ENCODE peak calls at places on chromosomes 4 and X, in seven cellular contexts. U, N, I, G, O, F and D are unnamed samples. For H3K27me3 and H3K4me1, the result is how much of the 10 kb centered on the place peaks cover.

GRCh38 chrX:115067812-115068211 is 50.4 kb upstream of the IL13RA2 start:
- DNase-seq in U (no peak), N (no peak), I (no peak), G (no peak), O (no peak), F (peak), D (no peak)

GRCh38 chr4:54620773-54621172 is 37.0 kb upstream of the KIT start:
- DNase-seq in U (no peak), N (no peak), I (no peak), G (no peak), O (no peak), F (no peak), D (no peak)

GRCh38 chr4:127622621-127622922 is 10.2 kb upstream of the INTU start:
- DNase-seq in U (no peak), N (no peak), I (no peak), G (no peak), O (no peak), F (no peak), D (no peak)

GRCh38 chrX:24427747-24428019 is 37.4 kb upstream of the PDK3 start:
- DNase-seq in U (no peak), N (peak), I (no peak), G (no peak), O (no peak), F (no peak), D (no peak)

GRCh38 chrX:56385960-56386359 is 153.8 kb downstream of the KLF8 start:
- DNase-seq in U (no peak), N (no peak), I (no peak), G (no peak), O (no peak), F (no peak), D (no peak)

GRCh38 chrX:27890611-27891010 is 82.8 kb downstream of the MAGEB10 start:
- DNase-seq in U (no peak), N (no peak), I (no peak), G (no peak), O (no peak), F (peak), D (no peak)

GRCh38 chr4:127580891-127581290 is 51.9 kb upstream of the INTU start:
- DNase-seq in U (no peak), N (no peak), I (no peak), G (no peak), O (no peak), F (no peak), D (no peak)

GRCh38 chrX:63561425-63561824 is 210.3 kb upstream of the SPIN4 start:
- DNase-seq in U (no peak), N (no peak), I (no peak), G (no peak), O (no peak), F (no peak), D (no peak)

GRCh38 chrX:48726596-48726995 is 30.1 kb downstream of the SUV39H1 start:
- DNase-seq in U (no peak), N (no peak), I (no peak), G (no peak), O (no peak), F (no peak), D (no peak)

GRCh38 chr4:116357758-116358157 is 727.6 kb downstream of the TRAM1L1 start:
- DNase-seq in U (no peak), N (no peak), I (no peak), G (no peak), O (no peak), F (no peak), D (no peak)

GRCh38 chr4:81754169-81754568 is 282.5 kb upstream of the RASGEF1B start:
- DNase-seq in U (no peak), N (no peak), I (no peak), G (no peak), O (no peak), F (no peak), D (no peak)

GRCh38 chr4:1154523-1155182 is 17.7 kb downstream of the SPON2 start:
- DNase-seq in U (no peak), N (no peak), I (no peak), G (peak), O (no peak), F (peak), D (peak)

GRCh38 chr4:55445921-55446577 is 50.3 kb downstream of the TMEM165 start:
- DNase-seq in U (no peak), N (no peak), I (no peak), G (no peak), O (no peak), F (peak), D (no peak)

GRCh38 chr4:173538148-173538902 is 8.3 kb upstream of the HAND2 start:
- DNase-seq in U (no peak), N (no peak), I (peak), G (peak), O (no peak), F (no peak), D (peak)

GRCh38 chr4:173537628-173538147 is 7.7 kb upstream of the HAND2 start:
- DNase-seq in U (no peak), N (peak), I (no peak), G (no peak), O (no peak), F (no peak), D (no peak)

GRCh38 chr4:173535165-173535737 is 5.2 kb upstream of the HAND2 start:
- DNase-seq in U (no peak), N (no peak), I (no peak), G (no peak), O (no peak), F (no peak), D (no peak)

GRCh38 chr4:173535932-173536331 is 5.9 kb upstream of the HAND2 start:
- DNase-seq in U (no peak), N (no peak), I (no peak), G (no peak), O (no peak), F (no peak), D (no peak)

DNA sequence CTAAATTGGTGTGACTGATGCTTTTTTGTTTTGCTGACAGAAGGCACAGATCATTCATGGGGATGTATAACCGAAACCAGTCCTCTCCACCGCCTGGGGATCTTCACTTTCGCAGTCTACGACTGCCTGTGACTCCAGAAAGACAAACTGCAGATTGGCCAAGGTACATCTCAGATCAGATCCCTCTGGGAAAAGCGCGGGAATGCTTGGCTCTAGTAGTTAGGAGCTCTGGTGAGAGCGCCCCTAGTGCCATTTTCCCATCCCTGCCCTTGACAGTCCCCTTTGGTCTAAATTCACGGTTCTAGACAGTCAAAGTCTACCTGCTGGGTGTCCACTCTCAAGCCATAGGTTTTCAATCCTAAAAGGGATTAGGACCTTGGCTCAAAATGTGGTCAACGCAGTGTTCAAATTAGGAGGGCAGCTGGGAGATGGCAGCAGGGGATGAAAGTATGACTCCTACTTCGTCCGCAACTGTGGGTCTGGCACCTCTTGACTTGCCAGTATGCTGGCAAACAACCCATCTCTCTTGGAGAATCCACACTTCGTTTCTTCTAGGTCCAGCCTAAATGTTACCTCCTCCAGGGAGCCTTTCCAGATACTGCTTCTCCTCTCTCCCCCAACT is 6.9 kb upstream of the HAND2 start:
- DNase-seq in U (no peak), N (peak), I (no peak), G (no peak), O (peak), F (no peak), D (no peak)
- H3K27me3 ChIP-seq in U (under half), N (half or more), I (half or more), G (under half), O (half or more), F (half or more), D (under half)

DNA sequence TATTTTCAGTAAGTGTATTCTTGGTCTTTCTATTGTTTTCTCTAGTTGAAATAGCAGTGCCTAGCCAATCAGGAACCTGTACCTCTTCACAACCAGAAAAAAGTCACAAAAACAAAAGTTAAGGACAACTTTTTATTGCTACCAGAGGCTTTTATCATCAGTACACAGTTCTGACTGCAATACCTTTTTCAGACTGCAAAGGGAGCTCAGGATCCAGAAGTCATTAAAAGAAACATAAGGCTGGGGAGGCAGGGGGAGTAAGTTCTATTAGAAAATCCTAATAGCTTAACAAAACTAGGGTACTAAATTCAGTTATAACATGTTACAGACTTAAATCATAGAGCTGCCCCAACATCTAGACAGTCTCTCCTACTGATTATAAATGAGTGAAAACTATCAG is 28.8 kb downstream of the CCNI start:
- DNase-seq in U (no peak), N (no peak), I (no peak), G (no peak), O (no peak), F (peak), D (no peak)
- H3K27ac ChIP-seq in U (no peak), N (no peak), I (no peak), G (no peak), O (no peak), F (no peak), D (no peak)

GRCh38 chrX:116413273-116413672 is 23.1 kb upstream of the SLC6A14 start:
- DNase-seq in U (no peak), N (no peak), I (no peak), G (no peak), O (no peak), F (no peak), D (no peak)
- H3K4me1 ChIP-seq in U (under half), N (under half), I (under half), G (under half), O (under half), F (under half), D (under half)

DNA sequence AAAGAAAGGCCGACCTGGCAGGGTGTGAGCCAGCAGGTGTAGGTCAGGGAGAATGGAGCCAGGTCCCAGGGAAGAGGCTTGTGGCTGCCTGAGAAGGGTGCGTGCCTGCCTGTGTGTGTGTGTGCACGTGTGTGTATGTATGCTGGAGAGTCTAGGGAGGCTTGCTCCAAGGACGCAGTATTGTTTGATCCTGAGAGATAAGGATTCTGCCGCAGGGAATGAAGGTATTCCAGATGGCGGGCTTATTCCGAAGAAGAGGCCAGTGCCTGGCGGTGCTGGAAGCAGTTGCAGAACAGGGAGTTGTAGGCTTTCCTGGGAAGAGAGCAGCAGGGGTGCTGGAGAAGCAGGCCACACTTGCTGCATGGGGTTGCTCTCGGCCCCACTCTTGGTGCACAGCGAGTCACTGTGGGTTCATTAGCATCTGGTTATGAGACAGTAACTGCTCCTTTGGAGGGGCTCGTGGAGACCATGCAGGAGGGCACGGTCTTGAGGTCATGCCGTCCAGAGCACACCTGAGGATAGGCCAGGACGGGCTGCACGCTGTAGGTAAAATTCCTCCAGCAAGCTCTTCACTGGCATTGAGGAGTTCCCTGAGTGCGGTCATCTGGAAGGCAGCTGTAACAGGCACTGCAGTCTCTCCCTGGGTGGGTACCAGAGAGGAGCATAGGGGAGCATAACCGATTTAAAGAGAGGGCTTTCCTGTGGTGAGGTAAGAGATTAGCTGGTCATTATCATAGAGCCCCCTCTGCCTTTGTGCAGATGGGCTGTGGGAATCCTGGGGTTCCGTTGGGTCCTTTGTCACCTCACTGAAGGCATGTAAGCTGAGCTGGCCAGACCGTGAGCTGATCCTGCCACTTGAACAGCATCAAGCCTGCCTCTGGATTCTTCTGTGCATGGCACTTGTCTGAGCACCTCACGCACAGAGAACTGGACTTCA is 29.9 kb upstream of the MSANTD1 start:
- DNase-seq in U (no peak), N (no peak), I (no peak), G (peak), O (no peak), F (no peak), D (peak)
- H3K27me3 ChIP-seq in U (under half), N (under half), I (under half), G (under half), O (under half), F (under half), D (under half)

GRCh38 chr4:185224597-185224996 is 15.2 kb downstream of the SNX25 start:
- DNase-seq in U (no peak), N (no peak), I (no peak), G (no peak), O (no peak), F (no peak), D (no peak)

GRCh38 chr4:185227131-185227551 is 17.7 kb downstream of the SNX25 start:
- DNase-seq in U (no peak), N (no peak), I (no peak), G (no peak), O (no peak), F (peak), D (no peak)

GRCh38 chr4:185227713-185228278 is 18.4 kb downstream of the SNX25 start:
- DNase-seq in U (no peak), N (no peak), I (no peak), G (no peak), O (no peak), F (no peak), D (no peak)

GRCh38 chr4:185232370-185232769 is 23.0 kb downstream of the SNX25 start:
- DNase-seq in U (no peak), N (no peak), I (no peak), G (no peak), O (no peak), F (peak), D (no peak)

GRCh38 chr4:185229021-185229818 is 19.8 kb downstream of the SNX25 start:
- DNase-seq in U (no peak), N (no peak), I (no peak), G (no peak), O (no peak), F (no peak), D (no peak)
- H3K27ac ChIP-seq in U (no peak), N (no peak), I (no peak), G (no peak), O (no peak), F (no peak), D (no peak)

DNA sequence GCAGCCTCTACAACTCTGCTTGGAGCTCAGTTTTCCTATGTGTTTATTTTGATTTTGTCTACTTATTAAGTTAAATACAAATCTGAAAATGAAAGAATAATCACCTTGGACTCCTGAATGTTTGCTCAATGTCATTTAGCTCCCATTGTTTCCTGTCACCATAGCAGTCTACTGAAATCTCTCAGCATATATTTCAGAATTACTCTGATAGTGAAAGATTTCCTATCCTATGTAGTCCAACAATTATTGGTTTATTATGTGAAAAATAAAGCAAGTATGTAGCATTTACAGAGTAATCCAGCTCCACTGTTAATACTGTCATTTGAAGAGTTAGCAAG is 168.4 kb downstream of the CBR4 start:
- DNase-seq in U (no peak), N (no peak), I (no peak), G (no peak), O (no peak), F (no peak), D (no peak)
- H3K4me1 ChIP-seq in U (under half), N (under half), I (half or more), G (under half), O (under half), F (under half), D (half or more)

DNA sequence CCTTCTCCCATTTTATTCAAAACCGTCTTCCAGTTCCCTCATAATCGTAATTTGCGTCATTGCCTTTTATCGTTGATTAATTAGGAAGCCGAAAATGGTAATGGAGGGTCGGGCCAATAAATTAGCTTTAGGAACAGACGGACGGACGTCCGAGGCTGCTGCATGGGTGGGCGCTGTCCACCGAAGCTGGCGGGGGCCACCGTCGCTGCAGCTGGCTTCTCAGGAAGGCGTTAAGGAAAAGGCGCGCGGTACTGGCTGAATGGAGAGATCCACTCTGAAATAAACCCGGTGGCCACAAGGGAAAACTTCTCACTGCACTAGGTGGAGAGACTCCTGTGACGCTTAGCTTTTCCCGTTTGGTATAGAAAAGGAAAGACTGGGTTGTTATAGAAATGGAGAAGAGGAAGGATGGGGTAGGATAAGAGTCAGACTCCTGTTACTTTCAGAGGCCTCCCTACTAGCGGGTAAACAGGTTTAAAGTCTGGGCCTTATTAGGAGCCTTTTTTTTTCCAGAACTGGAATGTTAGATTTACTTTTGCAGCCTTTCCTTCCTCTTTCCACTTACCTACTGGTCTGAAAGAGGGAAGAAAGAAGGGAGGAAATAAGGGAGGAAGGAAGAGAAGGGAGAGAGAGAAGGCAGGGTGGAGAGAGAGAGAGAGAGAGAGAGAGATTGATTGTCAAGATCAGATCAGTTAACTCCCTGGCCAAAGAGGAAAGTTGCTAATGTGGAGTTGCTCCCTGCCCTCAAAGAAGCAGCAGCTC is 11.3 kb upstream of the PRDM8 start:
- DNase-seq in U (no peak), N (no peak), I (no peak), G (no peak), O (no peak), F (peak), D (no peak)
- H3K27me3 ChIP-seq in U (under half), N (under half), I (half or more), G (under half), O (half or more), F (under half), D (under half)

DNA sequence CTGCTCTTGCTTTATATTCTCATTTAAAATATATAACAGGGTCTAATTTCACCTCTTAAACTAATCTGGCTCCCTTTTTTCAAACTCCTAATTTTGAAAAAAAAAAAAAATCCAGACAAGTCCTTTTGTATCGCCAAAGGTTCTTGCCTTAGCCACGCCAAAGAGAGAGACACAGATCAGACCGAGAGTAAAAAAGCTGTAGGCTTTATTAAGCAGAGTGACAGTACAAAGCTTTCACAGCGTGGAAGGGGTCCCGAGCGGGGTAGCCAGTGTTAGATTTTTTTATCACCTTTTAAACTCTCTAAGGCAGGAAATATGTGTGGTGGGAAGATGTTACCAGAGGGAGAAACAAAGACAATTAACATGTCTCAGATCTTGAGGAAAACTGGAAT is 54.1 kb downstream of the PAGE2 start:
- DNase-seq in U (no peak), N (no peak), I (no peak), G (no peak), O (no peak), F (no peak), D (no peak)
- H3K27ac ChIP-seq in U (no peak), N (peak), I (no peak), G (no peak), O (no peak), F (no peak), D (no peak)